ENCODE peak calls at places on chromosomes 11 and 22, in nine cellular contexts. K is activated T-cell treated with anti-CD3 and anti-CD28 coated beads, Interleukin-2, amount 50 U/mL, for 1 hour; J is stimulated activated CD4-positive, alpha-beta T cell treated with anti-CD3 and anti-CD28 coated beads, Interleukin-12 subunit alpha, Interleukin-12 subunit beta, amount 100 ng/mL, for 24 hours; U is AG09309; S is activated CD8-positive, alpha-beta memory T cell treated with anti-CD3 and anti-CD28 coated beads for 48 hours; M is A549; H is Caki2; D is GM23248; F is K562. V is an unnamed sample.

GRCh38 chr11:83054904-83055380 is 16.8 kb downstream of the RAB30 start:
- DNase-seq in K (no peak), J (no peak), U (no peak), S (no peak), M (no peak), H (no peak), D (no peak), F (no peak), V (no peak)

GRCh38 chr22:20205964-20206708 is 55.3 kb upstream of the CCDC188 start:
- DNase-seq in K (peak), J (peak), U (no peak), S (peak), M (peak), H (peak), D (peak), F (peak), V (no peak)

GRCh38 chr11:75072582-75072981 is 24.1 kb downstream of the OR2AT4 start:
- DNase-seq in K (no peak), J (no peak), U (no peak), S (no peak), M (no peak), H (no peak), D (no peak), F (no peak), V (no peak)

GRCh38 chr22:39175127-39176066 is 22.9 kb upstream of the CBX7 start:
- DNase-seq in K (no peak), J (no peak), U (no peak), S (no peak), M (no peak), H (peak), D (peak), F (no peak), V (no peak)

GRCh38 chr11:83957038-83957900 is 671.1 kb upstream of the CCDC90B start:
- DNase-seq in K (no peak), J (no peak), U (no peak), S (no peak), M (no peak), H (peak), D (no peak), F (no peak), V (no peak)

GRCh38 chr11:10322830-10323792 is 18.2 kb downstream of the ADM start:
- DNase-seq in K (peak), J (peak), U (no peak), S (no peak), M (peak), H (peak), D (peak), F (peak), V (no peak)

GRCh38 chr11:28822596-28822995 is 714.4 kb downstream of the METTL15 start:
- DNase-seq in K (no peak), J (no peak), U (no peak), S (no peak), M (no peak), H (no peak), D (no peak), F (no peak), V (no peak)

GRCh38 chr11:112932593-112932992 is 28.6 kb upstream of the NCAM1 start:
- DNase-seq in K (no peak), J (no peak), U (no peak), S (no peak), M (no peak), H (no peak), D (no peak), F (no peak), V (no peak)

GRCh38 chr22:23305321-23305910 is 125.1 kb downstream of the BCR start:
- DNase-seq in K (no peak), J (no peak), U (peak), S (no peak), M (no peak), H (no peak), D (peak), F (no peak), V (no peak)

GRCh38 chr22:41410311-41410751 is 28.6 kb downstream of the TEF start:
- DNase-seq in K (no peak), J (no peak), U (no peak), S (no peak), M (no peak), H (no peak), D (no peak), F (no peak), V (no peak)

GRCh38 chr22:48592488-48592887 is 1235.2 kb downstream of the BRD1 start:
- DNase-seq in K (no peak), J (no peak), U (no peak), S (no peak), M (no peak), H (no peak), D (no peak), F (no peak), V (no peak)

V was measured in vagina.